ENCODE peak calls at places on chromosomes 7 and 10, in seven cellular contexts. One of them, this sample, is unnamed.
A peak's percentile ranks its signal among the peaks of the same experiment; 100 is the strongest.

GRCh38 chr10:97188234-97188847 is 2.6 kb upstream of the SLIT1 start:
- DNase-seq in lung: no peak
- DNase-seq in heart left ventricle: no peak
- DNase-seq in cardiac muscle cell: no peak
- DNase-seq in coronary artery: no peak
- DNase-seq in IMR-90: no peak
- DNase-seq in endothelial cell of umbilical vein: no peak
- DNase-seq in this sample: peak; percentile 26

GRCh38 chr7:157379493-157379892 is 42.7 kb downstream of the DNAJB6 start:
- DNase-seq in cardiac muscle cell: no peak
- DNase-seq in heart left ventricle: no peak
- DNase-seq in coronary artery: no peak
- DNase-seq in endothelial cell of umbilical vein: no peak
- DNase-seq in IMR-90: no peak
- DNase-seq in lung: no peak
- DNase-seq in this sample: no peak

GRCh38 chr7:98879198-98879988 is 1.1 kb downstream of the TRRAP start:
- DNase-seq in endothelial cell of umbilical vein: no peak
- DNase-seq in heart left ventricle: no peak
- DNase-seq in IMR-90: peak; percentile 17
- DNase-seq in cardiac muscle cell: no peak
- DNase-seq in coronary artery: peak; percentile 79
- DNase-seq in lung: no peak
- DNase-seq in this sample: no peak

GRCh38 chr7:77409739-77410545 is 6.2 kb downstream of the GSAP start:
- DNase-seq in lung: no peak
- DNase-seq in heart left ventricle: no peak
- DNase-seq in endothelial cell of umbilical vein: no peak
- DNase-seq in cardiac muscle cell: peak; percentile 81
- DNase-seq in IMR-90: peak; percentile 87
- DNase-seq in coronary artery: no peak
- DNase-seq in this sample: no peak

GRCh38 chr7:152108359-152108758 is 82.9 kb downstream of the GALNT11 start:
- DNase-seq in cardiac muscle cell: no peak
- DNase-seq in lung: no peak
- DNase-seq in IMR-90: no peak
- DNase-seq in coronary artery: no peak
- DNase-seq in endothelial cell of umbilical vein: no peak
- DNase-seq in heart left ventricle: no peak
- DNase-seq in this sample: no peak

GRCh38 chr10:13990918-13991317 is 339.8 kb downstream of the FRMD4A start:
- DNase-seq in heart left ventricle: peak; percentile 31
- DNase-seq in endothelial cell of umbilical vein: peak; percentile 69
- DNase-seq in cardiac muscle cell: peak; percentile 75
- DNase-seq in coronary artery: no peak
- DNase-seq in lung: no peak
- DNase-seq in IMR-90: peak; percentile 67
- DNase-seq in this sample: no peak

GRCh38 chr10:21084700-21085099 is 187.6 kb upstream of the NEBL start:
- DNase-seq in heart left ventricle: no peak
- DNase-seq in IMR-90: no peak
- DNase-seq in cardiac muscle cell: no peak
- DNase-seq in lung: no peak
- DNase-seq in coronary artery: no peak
- DNase-seq in endothelial cell of umbilical vein: no peak
- DNase-seq in this sample: no peak

GRCh38 chr10:86262671-86263165 is 103.9 kb downstream of the GRID1 start:
- DNase-seq in lung: no peak
- DNase-seq in endothelial cell of umbilical vein: no peak
- DNase-seq in cardiac muscle cell: no peak
- DNase-seq in heart left ventricle: no peak
- DNase-seq in IMR-90: no peak
- DNase-seq in coronary artery: peak; percentile 41
- DNase-seq in this sample: peak; percentile 83

GRCh38 chr10:34760606-34761005 is 54.5 kb downstream of the PARD3 start:
- DNase-seq in lung: no peak
- DNase-seq in cardiac muscle cell: no peak
- DNase-seq in coronary artery: no peak
- DNase-seq in heart left ventricle: no peak
- DNase-seq in IMR-90: peak; percentile 24
- DNase-seq in endothelial cell of umbilical vein: no peak
- DNase-seq in this sample: no peak

GRCh38 chr10:125607689-125608290 is 75.2 kb downstream of the TEX36 start:
- DNase-seq in IMR-90: no peak
- DNase-seq in coronary artery: peak; percentile 31
- DNase-seq in cardiac muscle cell: no peak
- DNase-seq in lung: no peak
- DNase-seq in heart left ventricle: no peak
- DNase-seq in endothelial cell of umbilical vein: peak; percentile 48
- DNase-seq in this sample: no peak

GRCh38 chr10:30092151-30092790 is 32.9 kb upstream of the JCAD start:
- DNase-seq in coronary artery: no peak
- DNase-seq in IMR-90: peak; percentile 77
- DNase-seq in heart left ventricle: no peak
- DNase-seq in lung: no peak
- DNase-seq in endothelial cell of umbilical vein: no peak
- DNase-seq in cardiac muscle cell: peak; percentile 46
- DNase-seq in this sample: peak; percentile 39

GRCh38 chr7:142535123-142535779 is 214.0 kb upstream of the PRSS1 start:
- DNase-seq in endothelial cell of umbilical vein: peak; percentile 86
- DNase-seq in heart left ventricle: no peak
- DNase-seq in coronary artery: no peak
- DNase-seq in lung: no peak
- DNase-seq in cardiac muscle cell: peak; percentile 88
- DNase-seq in IMR-90: peak; percentile 92
- DNase-seq in this sample: peak; percentile 17

GRCh38 chr7:148622887-148623585 is 32.5 kb downstream of the C7orf33 start:
- DNase-seq in lung: no peak
- DNase-seq in coronary artery: no peak
- DNase-seq in heart left ventricle: no peak
- DNase-seq in cardiac muscle cell: no peak
- DNase-seq in endothelial cell of umbilical vein: no peak
- DNase-seq in IMR-90: no peak
- DNase-seq in this sample: no peak

GRCh38 chr10:23581906-23582305 is 143.0 kb downstream of the OTUD1 start:
- DNase-seq in cardiac muscle cell: no peak
- DNase-seq in lung: no peak
- DNase-seq in endothelial cell of umbilical vein: no peak
- DNase-seq in coronary artery: no peak
- DNase-seq in heart left ventricle: no peak
- DNase-seq in IMR-90: no peak
- DNase-seq in this sample: no peak

GRCh38 chr10:77946084-77946483 is 19.5 kb upstream of the DLG5 start:
- DNase-seq in heart left ventricle: no peak
- DNase-seq in cardiac muscle cell: peak; percentile 62
- DNase-seq in lung: no peak
- DNase-seq in coronary artery: no peak
- DNase-seq in endothelial cell of umbilical vein: peak; percentile 58
- DNase-seq in IMR-90: no peak
- DNase-seq in this sample: no peak

GRCh38 chr10:75062191-75062849 is 49.1 kb upstream of the SAMD8 start:
- DNase-seq in coronary artery: no peak
- DNase-seq in heart left ventricle: peak; percentile 20
- DNase-seq in lung: no peak
- DNase-seq in cardiac muscle cell: peak; percentile 83
- DNase-seq in IMR-90: peak; percentile 11
- DNase-seq in endothelial cell of umbilical vein: no peak
- DNase-seq in this sample: no peak

GRCh38 chr7:27182861-27183681 is 2.0 kb downstream of the HOXA11 start:
- DNase-seq in IMR-90: no peak
- DNase-seq in endothelial cell of umbilical vein: peak; percentile 50
- DNase-seq in cardiac muscle cell: no peak
- DNase-seq in coronary artery: peak; percentile 65
- DNase-seq in heart left ventricle: no peak
- DNase-seq in lung: no peak
- DNase-seq in this sample: no peak

GRCh38 chr10:119314061-119314460 is 106.7 kb downstream of the GRK5 start:
- DNase-seq in endothelial cell of umbilical vein: no peak
- DNase-seq in lung: no peak
- DNase-seq in heart left ventricle: no peak
- DNase-seq in IMR-90: no peak
- DNase-seq in coronary artery: no peak
- DNase-seq in cardiac muscle cell: no peak
- DNase-seq in this sample: no peak

GRCh38 chr10:119313645-119314044 is 106.3 kb downstream of the GRK5 start:
- DNase-seq in IMR-90: no peak
- DNase-seq in heart left ventricle: no peak
- DNase-seq in endothelial cell of umbilical vein: no peak
- DNase-seq in cardiac muscle cell: no peak
- DNase-seq in coronary artery: no peak
- DNase-seq in lung: no peak
- DNase-seq in this sample: no peak

GRCh38 chr10:119312241-119312640 is 104.9 kb downstream of the GRK5 start:
- DNase-seq in cardiac muscle cell: no peak
- DNase-seq in IMR-90: no peak
- DNase-seq in lung: no peak
- DNase-seq in endothelial cell of umbilical vein: no peak
- DNase-seq in heart left ventricle: no peak
- DNase-seq in coronary artery: no peak
- DNase-seq in this sample: no peak

GRCh38 chr10:119314486-119314885 is 107.1 kb downstream of the GRK5 start:
- DNase-seq in endothelial cell of umbilical vein: no peak
- DNase-seq in heart left ventricle: no peak
- DNase-seq in cardiac muscle cell: no peak
- DNase-seq in coronary artery: no peak
- DNase-seq in lung: no peak
- DNase-seq in IMR-90: no peak
- DNase-seq in this sample: no peak

GRCh38 chr10:119313024-119313423 is 105.7 kb downstream of the GRK5 start:
- DNase-seq in IMR-90: no peak
- DNase-seq in endothelial cell of umbilical vein: no peak
- DNase-seq in cardiac muscle cell: no peak
- DNase-seq in lung: no peak
- DNase-seq in coronary artery: no peak
- DNase-seq in heart left ventricle: no peak
- DNase-seq in this sample: no peak
- H3K27ac ChIP-seq in IMR-90: no peak overlapping the region
- H3K27ac ChIP-seq in endothelial cell of umbilical vein: no peak overlapping the region
- H3K27ac ChIP-seq in cardiac muscle cell: no peak overlapping the region
- H3K27ac ChIP-seq in lung: no peak overlapping the region
- H3K27ac ChIP-seq in coronary artery: peak overlapping the region; percentile 93
- H3K27ac ChIP-seq in heart left ventricle: no peak overlapping the region
- H3K27ac ChIP-seq in this sample: no peak overlapping the region

GRCh38 chr10:100330128-100330527 is at the start of gene PKD2L1:
- DNase-seq in endothelial cell of umbilical vein: no peak
- DNase-seq in lung: no peak
- DNase-seq in heart left ventricle: no peak
- DNase-seq in coronary artery: no peak
- DNase-seq in IMR-90: no peak
- DNase-seq in cardiac muscle cell: no peak
- DNase-seq in this sample: no peak

GRCh38 chr10:100338434-100339036 is 8.5 kb upstream of the SCD start:
- DNase-seq in IMR-90: peak; percentile 45
- DNase-seq in lung: peak; percentile 76
- DNase-seq in coronary artery: peak; percentile 82
- DNase-seq in heart left ventricle: peak; percentile 65
- DNase-seq in cardiac muscle cell: peak; percentile 69
- DNase-seq in endothelial cell of umbilical vein: peak; percentile 63
- DNase-seq in this sample: peak; percentile 58

GRCh38 chr10:100334762-100335161 is 4.7 kb upstream of the PKD2L1 start:
- DNase-seq in IMR-90: no peak
- DNase-seq in endothelial cell of umbilical vein: no peak
- DNase-seq in coronary artery: no peak
- DNase-seq in cardiac muscle cell: no peak
- DNase-seq in heart left ventricle: no peak
- DNase-seq in lung: peak; percentile 48
- DNase-seq in this sample: no peak

GRCh38 chr10:100333106-100333505 is 3.1 kb upstream of the PKD2L1 start:
- DNase-seq in cardiac muscle cell: no peak
- DNase-seq in lung: no peak
- DNase-seq in heart left ventricle: no peak
- DNase-seq in endothelial cell of umbilical vein: no peak
- DNase-seq in coronary artery: no peak
- DNase-seq in IMR-90: no peak
- DNase-seq in this sample: no peak

DNA sequence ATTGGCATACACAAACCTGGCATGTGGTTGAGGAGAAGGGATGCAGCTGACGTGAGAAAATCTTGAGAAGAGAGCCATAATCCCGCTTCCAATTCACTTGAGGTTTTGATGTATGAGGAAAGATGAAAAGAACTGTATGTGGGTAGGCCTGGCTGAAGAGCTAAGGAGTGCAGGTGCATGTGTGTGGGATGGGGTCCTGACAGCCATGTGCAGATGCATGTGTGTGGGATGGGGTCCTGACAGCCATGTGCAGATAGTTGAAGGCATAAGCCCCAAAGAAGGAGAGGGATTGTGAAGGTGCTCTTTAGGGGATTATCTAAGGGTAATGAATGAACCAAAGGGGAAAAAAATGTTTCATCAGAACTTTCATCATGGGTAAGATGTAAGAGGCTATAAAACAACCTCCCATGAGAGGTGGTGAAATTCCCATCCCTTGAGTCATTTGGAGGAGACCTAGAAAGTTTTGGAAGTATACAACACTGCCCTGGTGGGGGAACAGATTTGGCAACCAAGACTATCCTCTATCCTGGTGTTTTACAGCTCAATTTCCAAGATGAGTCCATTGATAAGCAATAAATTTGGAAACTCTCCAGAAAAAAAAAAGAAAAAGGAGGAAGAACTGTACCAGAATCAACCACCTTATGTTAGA is 3.9 kb upstream of the PKD2L1 start:
- DNase-seq in lung: no peak
- DNase-seq in coronary artery: no peak
- DNase-seq in IMR-90: no peak
- DNase-seq in heart left ventricle: no peak
- DNase-seq in endothelial cell of umbilical vein: no peak
- DNase-seq in cardiac muscle cell: peak; percentile 22
- DNase-seq in this sample: no peak
- H3K27ac ChIP-seq in lung: no peak overlapping the region
- H3K27ac ChIP-seq in coronary artery: no peak overlapping the region
- H3K27ac ChIP-seq in IMR-90: no peak overlapping the region
- H3K27ac ChIP-seq in heart left ventricle: no peak overlapping the region
- H3K27ac ChIP-seq in endothelial cell of umbilical vein: no peak overlapping the region
- H3K27ac ChIP-seq in cardiac muscle cell: no peak overlapping the region
- H3K27ac ChIP-seq in this sample: no peak overlapping the region

GRCh38 chr10:132243646-132244045 is 56.9 kb downstream of the DPYSL4 start:
- DNase-seq in endothelial cell of umbilical vein: no peak
- DNase-seq in cardiac muscle cell: no peak
- DNase-seq in IMR-90: no peak
- DNase-seq in coronary artery: no peak
- DNase-seq in heart left ventricle: no peak
- DNase-seq in lung: no peak
- DNase-seq in this sample: no peak
- H3K27ac ChIP-seq in endothelial cell of umbilical vein: no peak overlapping the region
- H3K27ac ChIP-seq in cardiac muscle cell: no peak overlapping the region
- H3K27ac ChIP-seq in IMR-90: no peak overlapping the region
- H3K27ac ChIP-seq in coronary artery: no peak overlapping the region
- H3K27ac ChIP-seq in heart left ventricle: no peak overlapping the region
- H3K27ac ChIP-seq in lung: no peak overlapping the region
- H3K27ac ChIP-seq in this sample: no peak overlapping the region

DNA sequence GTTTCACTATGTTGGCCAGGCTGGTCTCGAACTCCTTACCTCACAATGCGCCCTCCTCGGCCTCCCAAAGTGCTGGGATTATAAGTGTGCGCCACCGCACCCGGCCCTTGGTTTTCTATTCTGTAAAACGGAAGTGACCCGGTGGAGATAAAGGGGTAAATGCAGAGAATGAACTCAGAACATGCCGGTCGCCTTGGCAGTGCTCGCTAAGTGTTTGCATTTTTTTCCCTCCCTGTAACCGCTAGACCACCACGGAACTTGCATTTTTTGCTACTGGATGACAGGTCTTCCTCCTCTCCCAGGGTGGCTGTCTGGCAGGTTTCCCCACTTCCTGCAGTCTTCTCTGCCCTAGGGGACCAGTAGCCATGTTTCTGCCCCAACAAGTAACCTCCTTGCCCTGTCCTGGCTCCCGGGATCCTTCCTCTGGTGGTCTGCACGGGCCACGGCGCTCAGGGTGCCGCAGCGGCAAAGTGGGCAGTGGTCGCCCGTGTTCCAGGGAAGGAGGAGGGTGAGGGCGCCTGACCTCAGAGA is 18.8 kb upstream of the GNA12 start:
- DNase-seq in lung: no peak
- DNase-seq in coronary artery: no peak
- DNase-seq in IMR-90: peak; percentile 75
- DNase-seq in endothelial cell of umbilical vein: no peak
- DNase-seq in cardiac muscle cell: peak; percentile 92
- DNase-seq in heart left ventricle: no peak
- DNase-seq in this sample: no peak
- H3K27ac ChIP-seq in lung: peak overlapping the region; percentile 79
- H3K27ac ChIP-seq in coronary artery: peak overlapping the region; percentile 98
- H3K27ac ChIP-seq in IMR-90: peak overlapping the region; percentile 97
- H3K27ac ChIP-seq in endothelial cell of umbilical vein: peak overlapping the region; percentile 94
- H3K27ac ChIP-seq in cardiac muscle cell: peak overlapping the region; percentile 84
- H3K27ac ChIP-seq in heart left ventricle: peak overlapping the region; percentile 92
- H3K27ac ChIP-seq in this sample: peak overlapping the region; percentile 71